ENCODE peak calls at places on chromosomes 6 and 20, in five cellular contexts. L is hepatocyte, G is type B pancreatic cell, A is mucosa of descending colon, Z is Caco-2. S is an unnamed sample.

GRCh38 chr6:355373-355772 is 36.2 kb upstream of the IRF4 start:
- DNase-seq in L (no peak), G (no peak), A (no peak), Z (no peak), S (no peak)

GRCh38 chr6:38391909-38392614 is 247.7 kb downstream of the BTBD9 start:
- DNase-seq in L (peak), G (no peak), A (no peak), Z (no peak), S (no peak)

GRCh38 chr6:35729349-35729678 is 7.5 kb upstream of the ARMC12 start:
- DNase-seq in L (no peak), G (no peak), A (no peak), Z (peak), S (no peak)

GRCh38 chr20:18250237-18250636 is 38.1 kb upstream of the ZNF133 start:
- DNase-seq in L (no peak), G (no peak), A (no peak), Z (no peak), S (no peak)

GRCh38 chr20:48329676-48330644 is 497.8 kb downstream of the PREX1 start:
- DNase-seq in L (no peak), G (no peak), A (no peak), Z (peak), S (peak)

GRCh38 chr6:79821859-79822258 is 125.5 kb downstream of the ELOVL4 start:
- DNase-seq in L (peak), G (no peak), A (no peak), Z (peak), S (no peak)

GRCh38 chr20:58613061-58613854 is 37.8 kb upstream of the STX16 start:
- DNase-seq in L (no peak), G (no peak), A (no peak), Z (no peak), S (no peak)

GRCh38 chr20:21840991-21841390 is 135.5 kb downstream of the PAX1 start:
- DNase-seq in L (no peak), G (no peak), A (no peak), Z (no peak), S (no peak)

GRCh38 chr6:157304840-157305675 is 18.3 kb downstream of the TMEM242 start:
- DNase-seq in L (peak), G (no peak), A (peak), Z (no peak), S (no peak)

GRCh38 chr6:24183584-24183983 is 57.6 kb downstream of the NRSN1 start:
- DNase-seq in L (no peak), G (no peak), A (no peak), Z (no peak), S (no peak)

DNA sequence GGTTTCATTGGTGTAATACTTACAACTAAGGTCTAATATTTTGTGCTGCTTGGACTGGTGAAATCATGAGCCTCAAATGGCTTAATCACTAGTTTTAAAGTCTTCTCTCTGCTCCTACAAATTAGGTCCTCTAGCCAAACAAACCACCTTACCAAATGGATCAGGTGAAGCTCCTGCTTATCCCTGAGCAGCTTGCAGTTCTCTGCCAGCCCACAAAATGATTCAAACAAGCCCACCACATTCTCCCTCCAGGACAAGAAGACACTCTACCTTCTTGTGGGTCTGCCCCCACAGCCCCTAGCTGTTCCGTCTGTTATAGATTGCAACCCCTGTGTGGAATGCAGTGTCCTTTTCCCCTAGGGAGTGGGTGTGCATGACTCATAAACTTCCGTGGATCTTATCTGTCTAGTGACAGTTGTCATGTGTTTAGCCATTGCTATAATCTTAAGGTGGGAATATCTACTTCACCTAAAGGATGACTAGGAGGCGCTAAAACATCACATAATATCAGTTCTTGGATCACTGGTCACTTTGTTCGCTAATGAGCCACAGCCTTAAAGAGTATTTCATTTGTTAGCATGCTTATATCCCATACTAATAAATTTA is 940.5 kb upstream of the MANEA start:
- DNase-seq in L (peak), G (no peak), A (no peak), Z (peak), S (no peak)
- TF ChIP-seq CTCF in L (peak), G (peak), A (no peak), Z (peak), S (no peak)

DNA sequence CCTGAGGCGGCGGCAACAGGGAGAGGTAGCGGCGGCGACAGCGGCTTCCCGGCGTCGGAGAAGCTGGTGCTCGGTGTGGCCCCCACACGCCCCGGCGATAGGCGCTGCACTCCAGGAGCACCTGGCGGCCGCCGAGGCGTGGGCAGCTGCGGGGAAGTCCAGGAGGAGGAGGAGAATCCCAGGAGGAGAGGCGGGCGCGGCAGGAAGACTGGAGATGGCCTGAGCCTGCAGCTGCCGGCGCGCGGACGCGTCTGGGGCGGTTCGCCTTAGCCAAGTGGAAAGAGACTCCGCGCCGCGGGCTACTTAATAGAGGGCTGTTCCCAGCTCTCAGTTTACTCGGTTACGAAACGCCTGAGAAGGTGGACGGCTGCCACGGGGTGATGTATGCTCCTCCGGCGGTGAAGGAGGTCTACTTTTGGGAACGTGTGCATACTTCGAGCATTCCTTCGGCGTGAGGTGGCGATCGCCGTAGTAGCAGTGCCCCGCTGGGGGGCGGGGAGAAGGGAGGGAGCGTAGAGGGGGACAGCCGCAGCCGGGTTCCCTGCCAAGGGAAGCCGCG is at the start of gene COL12A1:
- DNase-seq in L (peak), G (no peak), A (peak), Z (peak), S (peak)
- TF ChIP-seq CTCF in L (no peak), G (no peak), A (no peak), Z (peak), S (no peak)

GRCh38 chr6:170276369-170277057 is 14.4 kb downstream of the DLL1 start:
- DNase-seq in L (no peak), G (no peak), A (peak), Z (no peak), S (no peak)
- TF ChIP-seq CTCF in L (no peak), G (no peak), A (no peak), Z (no peak), S (no peak)

DNA sequence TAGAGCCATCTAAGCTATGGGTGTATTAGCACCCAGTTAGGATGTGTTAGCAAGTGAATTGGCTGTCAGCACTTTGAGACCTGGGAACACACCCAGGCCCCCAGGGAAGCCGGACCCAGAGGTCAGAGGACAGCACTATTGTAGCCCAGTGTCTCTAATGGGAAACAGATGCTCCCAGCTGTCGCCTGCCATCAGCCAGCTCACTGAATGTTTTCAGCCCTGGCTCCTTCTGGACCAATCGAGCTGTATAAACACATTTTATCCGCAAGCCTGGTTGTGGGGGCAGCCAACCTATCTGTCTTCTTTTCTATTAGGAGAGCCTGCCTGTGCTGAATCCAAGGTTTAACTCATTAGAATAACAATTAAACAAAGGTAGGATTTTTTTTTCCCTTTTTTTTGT is 10.8 kb upstream of the TASP1 start:
- DNase-seq in L (peak), G (no peak), A (peak), Z (no peak), S (no peak)
- TF ChIP-seq CTCF in L (no peak), G (no peak), A (no peak), Z (no peak), S (no peak)

S was measured in GM13976.